ENCODE peak calls at places on chromosomes 11 and 22, in five cellular contexts. X is HCT116, Z is HepG2, M is A549, C is GM23248. O is an unnamed sample.

GRCh38 chr11:74449369-74449931 is 17.9 kb downstream of the KCNE3 start:
- DNase-seq in X (peak; percentile 57), Z (peak; percentile 52), M (peak; percentile 68), C (peak; percentile 92), O (peak; percentile 58)

GRCh38 chr11:129023968-129024676 is 81.5 kb upstream of the TP53AIP1 start:
- DNase-seq in X (peak; percentile 82), Z (no peak), M (no peak), C (no peak), O (peak; percentile 23)

GRCh38 chr11:61279934-61280656 is 15.0 kb downstream of the VWCE start:
- DNase-seq in X (no peak), Z (no peak), M (no peak), C (peak; percentile 19), O (peak; percentile 26)

GRCh38 chr11:859394-860131 is 16.9 kb downstream of the TSPAN4 start:
- DNase-seq in X (no peak), Z (no peak), M (peak; percentile 65), C (peak; percentile 91), O (peak; percentile 62)

GRCh38 chr11:107957109-107957588 is 28.9 kb downstream of the RAB39A start:
- DNase-seq in X (no peak), Z (no peak), M (no peak), C (peak; percentile 37), O (no peak)

GRCh38 chr11:19772480-19772879 is 59.8 kb downstream of the NAV2 start:
- DNase-seq in X (no peak), Z (no peak), M (no peak), C (no peak), O (no peak)

GRCh38 chr11:117179048-117179999 is 781 bp downstream of the SIDT2 start:
- DNase-seq in X (no peak), Z (no peak), M (peak; percentile 33), C (peak; percentile 73), O (peak; percentile 30)

GRCh38 chr11:11659567-11660341 is 37.9 kb upstream of the GALNT18 start:
- DNase-seq in X (no peak), Z (no peak), M (peak; percentile 8), C (no peak), O (no peak)

GRCh38 chr22:37519268-37520195 is at the start of gene CARD10:
- DNase-seq in X (no peak), Z (no peak), M (peak; percentile 28), C (peak; percentile 45), O (no peak)

GRCh38 chr11:2199466-2200341 is 28.1 kb upstream of the TH start:
- DNase-seq in X (no peak), Z (no peak), M (no peak), C (no peak), O (no peak)

GRCh38 chr22:26393929-26394328 is 35.1 kb upstream of the ASPHD2 start:
- DNase-seq in X (no peak), Z (no peak), M (no peak), C (no peak), O (no peak)

GRCh38 chr11:105371311-105371710 is 231.7 kb upstream of the CARD18 start:
- DNase-seq in X (no peak), Z (no peak), M (no peak), C (no peak), O (no peak)

GRCh38 chr11:43944761-43945311 is 2.4 kb downstream of the C11orf96 start:
- DNase-seq in X (no peak), Z (peak; percentile 19), M (peak; percentile 79), C (peak; percentile 42), O (no peak)

GRCh38 chr22:20392983-20393704 is 807 bp upstream of the ZNF74 start:
- DNase-seq in X (no peak), Z (no peak), M (no peak), C (peak; percentile 9), O (no peak)

GRCh38 chr11:113376156-113376555 is 11.4 kb upstream of the ANKK1 start:
- DNase-seq in X (no peak), Z (no peak), M (no peak), C (no peak), O (peak; percentile 10)

GRCh38 chr11:24233041-24233440 is 263.8 kb upstream of the LUZP2 start:
- DNase-seq in X (no peak), Z (no peak), M (no peak), C (no peak), O (peak; percentile 35)

GRCh38 chr11:65501530-65502273 is 2.9 kb downstream of the MALAT1 start:
- DNase-seq in X (no peak), Z (no peak), M (no peak), C (peak; percentile 64), O (peak; percentile 29)

GRCh38 chr22:47240116-47240515 is 477.7 kb downstream of the TBC1D22A start:
- DNase-seq in X (no peak), Z (no peak), M (no peak), C (no peak), O (no peak)

DNA sequence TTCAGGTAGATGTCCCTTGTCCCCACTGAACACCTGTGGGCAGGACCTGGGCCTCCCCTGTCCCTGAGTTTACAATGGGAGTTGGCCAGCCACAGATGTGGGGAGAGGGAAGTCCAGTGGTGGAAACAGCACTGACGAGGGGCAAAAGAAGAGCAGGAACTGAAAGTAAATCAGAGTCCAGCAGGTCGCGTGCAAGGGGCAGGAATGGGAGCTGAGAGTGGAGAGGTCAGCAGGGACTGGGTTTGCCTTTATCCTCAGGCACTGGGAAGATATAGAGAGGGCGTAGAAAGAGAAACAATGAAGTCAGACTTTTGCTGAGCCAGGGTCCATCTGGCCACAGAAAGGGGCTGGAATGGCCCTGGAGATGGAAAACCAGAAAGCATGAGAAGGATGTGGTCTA is 8.5 kb downstream of the P2RY6 start:
- DNase-seq in X (no peak), Z (no peak), M (no peak), C (no peak), O (no peak)
- H3K4me2 ChIP-seq in X (no peak overlapping the region), Z (no peak overlapping the region), M (no peak overlapping the region), C (no peak overlapping the region), O (no peak overlapping the region)

GRCh38 chr11:58574851-58575250 is 805 bp downstream of the LPXN start:
- DNase-seq in X (no peak), Z (no peak), M (no peak), C (peak; percentile 88), O (peak; percentile 74)

GRCh38 chr11:58577441-58578135 is 1.3 kb upstream of the ZFP91 start:
- DNase-seq in X (no peak), Z (peak; percentile 33), M (no peak), C (peak; percentile 95), O (peak; percentile 97)

GRCh38 chr11:58573451-58574104 is 2.1 kb downstream of the LPXN start:
- DNase-seq in X (no peak), Z (no peak), M (peak; percentile 24), C (peak; percentile 95), O (peak; percentile 83)

GRCh38 chr11:58576792-58577440 is 1.3 kb upstream of the LPXN start:
- DNase-seq in X (no peak), Z (peak; percentile 36), M (no peak), C (peak; percentile 73), O (peak; percentile 59)

GRCh38 chr11:58575377-58576020 is at the start of gene LPXN:
- DNase-seq in X (no peak), Z (no peak), M (no peak), C (peak; percentile 95), O (peak; percentile 73)
- H3K4me2 ChIP-seq in X (peak within 1 kb of the TSS; percentile 77), Z (peak within 1 kb of the TSS; percentile 78), M (peak within 1 kb of the TSS; percentile 87), C (peak within 1 kb of the TSS; percentile 96), O (peak within 1 kb of the TSS; percentile 91)

GRCh38 chr11:122365545-122366380 is 249.7 kb upstream of the BLID start:
- DNase-seq in X (no peak), Z (no peak), M (no peak), C (peak; percentile 49), O (no peak)

GRCh38 chr11:122362381-122362780 is 246.4 kb upstream of the BLID start:
- DNase-seq in X (no peak), Z (no peak), M (no peak), C (peak; percentile 18), O (no peak)

GRCh38 chr11:122368796-122369195 is 252.8 kb upstream of the BLID start:
- DNase-seq in X (no peak), Z (no peak), M (no peak), C (no peak), O (no peak)

GRCh38 chr11:122363306-122363705 is 247.3 kb upstream of the BLID start:
- DNase-seq in X (no peak), Z (no peak), M (no peak), C (peak; percentile 66), O (no peak)

GRCh38 chr11:122367809-122368231 is 251.8 kb upstream of the BLID start:
- DNase-seq in X (no peak), Z (peak; percentile 76), M (no peak), C (peak; percentile 84), O (peak; percentile 77)
- H3K4me2 ChIP-seq in X (no peak overlapping the region), Z (peak overlapping the region; percentile 37), M (peak overlapping the region; percentile 68), C (peak overlapping the region; percentile 85), O (peak overlapping the region; percentile 38)

GRCh38 chr11:59710136-59710847 is 3.4 kb downstream of the OR10V1 start:
- DNase-seq in X (no peak), Z (no peak), M (no peak), C (no peak), O (peak; percentile 18)
- H3K4me2 ChIP-seq in X (no peak overlapping the region), Z (no peak overlapping the region), M (no peak overlapping the region), C (no peak overlapping the region), O (no peak overlapping the region)

DNA sequence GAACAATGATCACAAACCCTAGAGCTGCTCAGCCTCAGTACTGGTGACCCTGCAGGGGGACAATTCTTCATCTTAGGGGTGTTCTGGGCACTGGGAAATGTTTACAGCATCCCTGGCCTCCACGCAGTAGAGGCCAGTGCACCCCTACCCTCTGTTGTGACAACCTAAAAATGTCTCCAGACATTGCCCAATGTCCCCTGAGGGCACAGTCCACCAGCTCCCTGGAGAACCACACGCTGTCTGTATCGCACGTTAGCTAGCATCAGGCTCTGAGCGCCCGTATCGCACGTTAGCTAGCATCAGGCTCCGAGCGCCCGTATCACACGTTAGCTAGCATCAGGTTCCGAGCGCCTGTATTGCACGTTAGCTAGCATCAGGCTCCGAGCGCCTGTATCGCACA is 111.2 kb upstream of the ANO1 start:
- DNase-seq in X (no peak), Z (no peak), M (no peak), C (no peak), O (no peak)
- H3K4me2 ChIP-seq in X (no peak overlapping the region), Z (no peak overlapping the region), M (no peak overlapping the region), C (no peak overlapping the region), O (no peak overlapping the region)

GRCh38 chr11:44962464-44962863 is 11.8 kb upstream of the TP53I11 start:
- DNase-seq in X (no peak), Z (no peak), M (no peak), C (no peak), O (no peak)
- H3K4me2 ChIP-seq in X (no peak overlapping the region), Z (no peak overlapping the region), M (no peak overlapping the region), C (no peak overlapping the region), O (no peak overlapping the region)

GRCh38 chr22:27795053-27795452 is 6.5 kb downstream of the MN1 start:
- DNase-seq in X (no peak), Z (no peak), M (no peak), C (peak; percentile 35), O (no peak)
- H3K4me2 ChIP-seq in X (no peak overlapping the region), Z (no peak overlapping the region), M (no peak overlapping the region), C (peak overlapping the region; percentile 74), O (peak overlapping the region; percentile 98)

GRCh38 chr11:96228472-96228871 is 114.5 kb downstream of the MAML2 start:
- DNase-seq in X (peak; percentile 16), Z (peak; percentile 68), M (no peak), C (peak; percentile 85), O (peak; percentile 95)
- H3K4me2 ChIP-seq in X (peak overlapping the region; percentile 43), Z (no peak overlapping the region), M (peak overlapping the region; percentile 29), C (peak overlapping the region; percentile 52), O (peak overlapping the region; percentile 73)

GRCh38 chr22:44147036-44147645 is 33.6 kb upstream of the PARVG start:
- DNase-seq in X (no peak), Z (no peak), M (no peak), C (no peak), O (no peak)
- H3K4me2 ChIP-seq in X (no peak overlapping the region), Z (no peak overlapping the region), M (no peak overlapping the region), C (no peak overlapping the region), O (peak overlapping the region; percentile 58)

GRCh38 chr11:102147031-102147430 is 36.8 kb downstream of the YAP1 start:
- DNase-seq in X (no peak), Z (no peak), M (no peak), C (no peak), O (no peak)
- H3K4me2 ChIP-seq in X (no peak overlapping the region), Z (no peak overlapping the region), M (no peak overlapping the region), C (no peak overlapping the region), O (no peak overlapping the region)

O was measured in astrocyte.